ENCODE peak calls at places on chromosome 15, in eight cellular contexts. Q is AG04450; N is posterior cingulate gyrus; A is stomach; Z is omental fat pad; K is HEK293T; R is activated CD4-positive, alpha-beta T cell treated with anti-CD3 and anti-CD28 coated beads, Interleukin-2, amount 10 ng/mL, durations not matched to agents 7 days and 5 days; O is WERI-Rb-1. H is an unnamed sample.

GRCh38 chr15:75732809-75733451 is 20.3 kb upstream of the CSPG4 start:
- DNase-seq in K (peak; percentile 70), O (peak; percentile 86), A (peak; percentile 73), R (peak; percentile 54), Q (no peak), Z (peak; percentile 55), N (peak; percentile 89), H (peak; percentile 74)

GRCh38 chr15:71136159-71137137 is 21.2 kb downstream of the THSD4 start:
- DNase-seq in A (no peak), Z (no peak), O (peak; percentile 33), N (no peak), Q (peak; percentile 70), R (no peak), K (no peak), H (no peak)

GRCh38 chr15:52505141-52505540 is 23.5 kb downstream of the MYO5A start:
- DNase-seq in Q (no peak), K (no peak), O (no peak), N (no peak), A (no peak), Z (no peak), R (no peak), H (no peak)

GRCh38 chr15:47484119-47484518 is 233.2 kb upstream of the SEMA6D start:
- DNase-seq in N (no peak), Z (no peak), K (no peak), A (no peak), Q (no peak), O (no peak), R (no peak), H (no peak)

GRCh38 chr15:39157902-39158301 is 423.0 kb upstream of the THBS1 start:
- DNase-seq in R (no peak), Q (no peak), O (no peak), N (no peak), A (no peak), K (no peak), Z (no peak), H (no peak)

GRCh38 chr15:76056931-76057330 is 2.9 kb upstream of the TMEM266 start:
- DNase-seq in R (no peak), O (no peak), Q (no peak), A (no peak), K (no peak), Z (no peak), N (no peak), H (peak; percentile 56)

GRCh38 chr15:68252925-68253534 is 23.5 kb upstream of the CLN6 start:
- DNase-seq in R (peak; percentile 66), Z (no peak), A (peak; percentile 37), N (no peak), O (peak; percentile 49), K (peak; percentile 62), Q (peak; percentile 66), H (peak; percentile 74)

GRCh38 chr15:60005352-60006202 is 1.5 kb downstream of the FOXB1 start:
- DNase-seq in N (no peak), A (no peak), Q (no peak), K (no peak), Z (no peak), R (peak; percentile 28), O (peak; percentile 13), H (peak; percentile 36)

GRCh38 chr15:64705006-64705405 is 70.4 kb downstream of the RBPMS2 start:
- DNase-seq in Z (no peak), R (no peak), A (no peak), Q (no peak), K (no peak), O (no peak), N (no peak), H (no peak)

GRCh38 chr15:42063122-42063848 is 31.1 kb downstream of the PLA2G4D start:
- DNase-seq in Q (no peak), R (no peak), A (no peak), N (no peak), K (no peak), Z (no peak), O (peak; percentile 36), H (no peak)

H was measured in GM13976.